ENCODE peak calls at places on chromosomes 16 and 17, in ten cellular contexts. O is choroid plexus epithelial cell; D is SK-N-DZ; V is iris pigment epithelial cell; M is progenitor cell of endocrine pancreas; R is activated CD4-positive, alpha-beta T cell treated with anti-CD3 and anti-CD28 coated beads, Interleukin-2, amount 50 U/mL, for 1 hour; X is mesothelial cell of epicardium; Z is fibroblast of lung; Y is T-helper 9 cell; U is stomach. C is an unnamed sample.

GRCh38 chr17:44269795-44270320 is 1.9 kb upstream of the SLC4A1 start:
- DNase-seq in O (no peak), D (no peak), V (no peak), M (no peak), R (no peak), X (no peak), Z (no peak), Y (no peak), U (no peak), C (no peak)

GRCh38 chr16:11302977-11303376 is 21.8 kb upstream of the PRM1 start:
- DNase-seq in O (no peak), D (no peak), V (no peak), M (no peak), R (no peak), X (no peak), Z (no peak), Y (no peak), U (peak), C (peak)

GRCh38 chr16:69861276-69862030 is 89.7 kb upstream of the CLEC18A start:
- DNase-seq in O (peak), D (no peak), V (peak), M (no peak), R (no peak), X (no peak), Z (peak), Y (no peak), U (peak), C (no peak)

GRCh38 chr17:81810476-81810875 is 6.5 kb downstream of the GCGR start:
- DNase-seq in O (no peak), D (no peak), V (no peak), M (no peak), R (no peak), X (no peak), Z (no peak), Y (no peak), U (no peak), C (no peak)

GRCh38 chr16:48576927-48577326 is 33.1 kb downstream of the N4BP1 start:
- DNase-seq in O (no peak), D (no peak), V (peak), M (no peak), R (no peak), X (no peak), Z (peak), Y (no peak), U (no peak), C (no peak)

GRCh38 chr17:28760987-28761562 is 17.3 kb downstream of the TRAF4 start:
- DNase-seq in O (peak), D (no peak), V (peak), M (no peak), R (no peak), X (no peak), Z (peak), Y (no peak), U (peak), C (peak)

GRCh38 chr17:32803544-32803943 is 73.4 kb downstream of the MYO1D start:
- DNase-seq in O (peak), D (no peak), V (peak), M (no peak), R (no peak), X (no peak), Z (no peak), Y (no peak), U (no peak), C (no peak)

GRCh38 chr17:61218438-61218837 is 181.2 kb upstream of the TBX2 start:
- DNase-seq in O (peak), D (no peak), V (peak), M (no peak), R (no peak), X (no peak), Z (peak), Y (no peak), U (no peak), C (no peak)

GRCh38 chr17:80025796-80026195 is 9.9 kb downstream of the TBC1D16 start:
- DNase-seq in O (peak), D (no peak), V (peak), M (no peak), R (no peak), X (no peak), Z (no peak), Y (no peak), U (no peak), C (no peak)

GRCh38 chr16:56789360-56789759 is 59.4 kb downstream of the NUP93 start:
- DNase-seq in O (peak), D (no peak), V (peak), M (no peak), R (no peak), X (no peak), Z (peak), Y (no peak), U (peak), C (peak)

GRCh38 chr17:7408341-7408740 is 696 bp downstream of the NLGN2 start:
- DNase-seq in O (no peak), D (no peak), V (no peak), M (no peak), R (peak), X (no peak), Z (no peak), Y (no peak), U (no peak), C (no peak)

GRCh38 chr17:76405967-76406647 is 21.7 kb downstream of the SPHK1 start:
- DNase-seq in O (peak), D (no peak), V (no peak), M (no peak), R (no peak), X (no peak), Z (no peak), Y (no peak), U (peak), C (peak)

GRCh38 chr17:57412520-57413096 is 156.3 kb downstream of the MSI2 start:
- DNase-seq in O (no peak), D (no peak), V (no peak), M (no peak), R (no peak), X (no peak), Z (no peak), Y (no peak), U (no peak), C (no peak)

GRCh38 chr16:6642271-6642670 is 690.4 kb upstream of the RBFOX1 start:
- DNase-seq in O (no peak), D (no peak), V (no peak), M (no peak), R (no peak), X (no peak), Z (no peak), Y (no peak), U (no peak), C (no peak)

GRCh38 chr16:2194852-2195315 is 1.5 kb downstream of the CASKIN1 start:
- DNase-seq in O (peak), D (peak), V (peak), M (no peak), R (peak), X (no peak), Z (peak), Y (peak), U (peak), C (peak)

GRCh38 chr17:58001461-58002124 is 5.5 kb downstream of the SRSF1 start:
- DNase-seq in O (no peak), D (no peak), V (no peak), M (no peak), R (no peak), X (no peak), Z (no peak), Y (no peak), U (no peak), C (no peak)

GRCh38 chr17:8518346-8518745 is 82.7 kb downstream of the NDEL1 start:
- DNase-seq in O (no peak), D (no peak), V (no peak), M (no peak), R (no peak), X (no peak), Z (no peak), Y (no peak), U (no peak), C (no peak)

GRCh38 chr16:86609115-86609514 is 30.8 kb downstream of the FOXL1 start:
- DNase-seq in O (peak), D (no peak), V (peak), M (no peak), R (no peak), X (no peak), Z (peak), Y (no peak), U (no peak), C (no peak)

GRCh38 chr17:31099051-31099450 is 4.3 kb downstream of the NF1 start:
- DNase-seq in O (peak), D (no peak), V (peak), M (no peak), R (no peak), X (no peak), Z (peak), Y (no peak), U (no peak), C (no peak)

GRCh38 chr16:1300664-1301476 is 8.6 kb upstream of the UBE2I start:
- DNase-seq in O (peak), D (peak), V (peak), M (peak), R (peak), X (peak), Z (no peak), Y (peak), U (peak), C (peak)

GRCh38 chr16:71930013-71930563 is 34.8 kb downstream of the IST1 start:
- DNase-seq in O (peak), D (no peak), V (no peak), M (no peak), R (no peak), X (no peak), Z (peak), Y (no peak), U (no peak), C (no peak)

GRCh38 chr16:5030251-5030870 is 3.4 kb downstream of the NAGPA start:
- DNase-seq in O (no peak), D (no peak), V (no peak), M (no peak), R (no peak), X (no peak), Z (no peak), Y (no peak), U (no peak), C (no peak)

GRCh38 chr16:20937736-20938135 is 37.2 kb downstream of the LYRM1 start:
- DNase-seq in O (no peak), D (no peak), V (no peak), M (no peak), R (no peak), X (no peak), Z (no peak), Y (no peak), U (no peak), C (no peak)

GRCh38 chr16:30715777-30716445 is 16.9 kb downstream of the SRCAP start:
- DNase-seq in O (peak), D (no peak), V (peak), M (no peak), R (peak), X (no peak), Z (peak), Y (peak), U (no peak), C (no peak)

GRCh38 chr16:57258910-57259475 is 13.9 kb downstream of the ARL2BP start:
- DNase-seq in O (no peak), D (no peak), V (no peak), M (no peak), R (no peak), X (no peak), Z (no peak), Y (no peak), U (peak), C (no peak)

GRCh38 chr17:67246648-67247415 is 1.8 kb upstream of the HELZ start:
- DNase-seq in O (peak), D (peak), V (peak), M (peak), R (peak), X (peak), Z (peak), Y (peak), U (peak), C (peak)

GRCh38 chr17:2054740-2055493 is at the start of gene HIC1:
- DNase-seq in O (peak), D (peak), V (peak), M (peak), R (peak), X (peak), Z (peak), Y (peak), U (peak), C (peak)

GRCh38 chr16:70747703-70748631 is 53.0 kb downstream of the VAC14 start:
- DNase-seq in O (peak), D (no peak), V (no peak), M (no peak), R (no peak), X (no peak), Z (peak), Y (no peak), U (no peak), C (no peak)

GRCh38 chr17:67364847-67365761 is 1.3 kb downstream of the PSMD12 start:
- DNase-seq in O (no peak), D (no peak), V (no peak), M (no peak), R (no peak), X (no peak), Z (no peak), Y (no peak), U (no peak), C (no peak)

GRCh38 chr17:988561-988960 is 8.4 kb upstream of the TIMM22 start:
- DNase-seq in O (no peak), D (no peak), V (no peak), M (no peak), R (no peak), X (no peak), Z (no peak), Y (no peak), U (no peak), C (no peak)

GRCh38 chr16:52741386-52741785 is 194.4 kb upstream of the TOX3 start:
- DNase-seq in O (no peak), D (no peak), V (no peak), M (no peak), R (no peak), X (no peak), Z (no peak), Y (no peak), U (no peak), C (no peak)

GRCh38 chr16:57131351-57131970 is 39.1 kb downstream of the CPNE2 start:
- DNase-seq in O (no peak), D (no peak), V (no peak), M (no peak), R (no peak), X (no peak), Z (no peak), Y (no peak), U (no peak), C (no peak)

C was measured in NCI-H146.